ENCODE peak calls at places on chromosomes 6 and 20, in four cellular contexts. U, T, G and L are unnamed samples.
A peak's percentile ranks its signal among the peaks of the same experiment; 100 is the strongest.

GRCh38 chr6:106927531-106928398 is 46.8 kb downstream of the CD24 start:
- DNase-seq in T (no peak), U (no peak), G (no peak), L (peak; percentile 4)

GRCh38 chr20:4109587-4109986 is 94.2 kb upstream of the RNF24 start:
- DNase-seq in U (no peak), G (no peak), T (no peak), L (no peak)

GRCh38 chr6:16758163-16758975 is 2.9 kb downstream of the ATXN1 start:
- DNase-seq in G (no peak), U (no peak), T (no peak), L (no peak)

GRCh38 chr6:126721581-126722145 is 381.7 kb downstream of the CENPW start:
- DNase-seq in T (no peak), U (peak; percentile 49), G (no peak), L (no peak)

GRCh38 chr6:165834613-165835259 is 171.7 kb upstream of the PDE10A start:
- DNase-seq in T (no peak), U (no peak), G (no peak), L (no peak)

GRCh38 chr6:34745277-34746103 is 11.8 kb upstream of the SNRPC start:
- DNase-seq in U (no peak), G (no peak), T (no peak), L (no peak)

GRCh38 chr6:155510879-155511278 is 55.2 kb upstream of the NOX3 start:
- DNase-seq in U (no peak), T (no peak), G (no peak), L (no peak)

GRCh38 chr20:17530716-17531536 is at the start of gene BFSP1:
- DNase-seq in U (no peak), T (peak; percentile 34), G (no peak), L (peak; percentile 28)

GRCh38 chr6:157181649-157182048 is 141.7 kb downstream of the TMEM242 start:
- DNase-seq in T (no peak), U (peak; percentile 37), G (no peak), L (no peak)

GRCh38 chr20:59741073-59741472 is 136.7 kb downstream of the PHACTR3 start:
- DNase-seq in T (no peak), U (no peak), G (no peak), L (no peak)

GRCh38 chr6:108648186-108648585 is 87.5 kb downstream of the FOXO3 start:
- DNase-seq in U (no peak), T (no peak), G (no peak), L (no peak)

GRCh38 chr20:25055711-25056492 is 2.0 kb downstream of the ACSS1 start:
- DNase-seq in U (no peak), T (no peak), G (no peak), L (no peak)

GRCh38 chr6:14417377-14417776 is 299.8 kb downstream of the CD83 start:
- DNase-seq in U (no peak), G (no peak), T (no peak), L (no peak)

GRCh38 chr20:24684954-24685691 is 215.7 kb downstream of the SYNDIG1 start:
- DNase-seq in T (no peak), G (no peak), U (no peak), L (no peak)

GRCh38 chr6:108235121-108235520 is 25.7 kb downstream of the SNX3 start:
- DNase-seq in U (no peak), G (no peak), T (no peak), L (no peak)

GRCh38 chr6:52712136-52712535 is 41.2 kb downstream of the TMEM14A start:
- DNase-seq in T (no peak), G (no peak), U (no peak), L (no peak)

GRCh38 chr6:157954150-157955117 is 27.2 kb upstream of the SYNJ2 start:
- DNase-seq in U (no peak), G (no peak), T (no peak), L (no peak)

GRCh38 chr20:2822073-2822472 is 5.9 kb downstream of the TMEM239 start:
- DNase-seq in U (no peak), T (no peak), G (no peak), L (no peak)

GRCh38 chr6:37265876-37266275 is 7.9 kb upstream of the TMEM217 start:
- DNase-seq in G (no peak), T (no peak), U (no peak), L (no peak)

GRCh38 chr20:47950103-47950502 is 164.8 kb upstream of the SULF2 start:
- DNase-seq in U (no peak), T (no peak), G (no peak), L (no peak)

GRCh38 chr6:128659878-128660622 is 139.7 kb upstream of the PTPRK start:
- DNase-seq in T (no peak), G (no peak), U (no peak), L (no peak)

GRCh38 chr20:59004493-59004762 is 2.6 kb downstream of the CTSZ start:
- DNase-seq in T (no peak), G (no peak), U (no peak), L (no peak)